ENCODE peak calls at places on chromosomes 7 and 10, in seven cellular contexts. C is heart left ventricle, V is psoas muscle, Z is tibial artery, T is astrocyte, L is fibroblast of lung, J is skeletal muscle cell. A is an unnamed sample.

GRCh38 chr10:3542185-3542611 is 242.8 kb downstream of the KLF6 start:
- DNase-seq in T (peak), V (peak), L (peak), J (peak), C (no peak), Z (no peak), A (no peak)

GRCh38 chr7:31735991-31736982 is 49.3 kb downstream of the PPP1R17 start:
- DNase-seq in V (peak), L (peak), C (peak), Z (peak), T (peak), J (peak), A (peak)

GRCh38 chr10:58556516-58556915 is 43.8 kb downstream of the BICC1 start:
- DNase-seq in Z (no peak), L (no peak), T (no peak), C (no peak), V (no peak), J (no peak), A (no peak)

GRCh38 chr10:110017940-110018339 is 10.2 kb downstream of the ADD3 start:
- DNase-seq in T (no peak), V (no peak), Z (no peak), L (no peak), J (no peak), C (no peak), A (peak)

GRCh38 chr10:53162856-53163255 is 390.3 kb upstream of the MBL2 start:
- DNase-seq in T (no peak), J (no peak), L (no peak), V (no peak), C (no peak), Z (no peak), A (no peak)

GRCh38 chr10:130233426-130233825 is 97.2 kb downstream of the GLRX3 start:
- DNase-seq in Z (no peak), L (no peak), J (no peak), C (no peak), T (no peak), V (no peak), A (no peak)

GRCh38 chr10:117216611-117217195 is 19.4 kb downstream of the KCNK18 start:
- DNase-seq in Z (peak), J (peak), V (peak), T (peak), C (peak), L (peak), A (peak)

GRCh38 chr10:76962851-76963250 is 674.8 kb downstream of the KCNMA1 start:
- DNase-seq in V (no peak), Z (no peak), J (no peak), T (no peak), L (no peak), C (no peak), A (peak)

GRCh38 chr10:1604246-1604645 is 133.1 kb downstream of the ADARB2 start:
- DNase-seq in Z (no peak), J (no peak), V (no peak), L (no peak), T (no peak), C (no peak), A (no peak)

GRCh38 chr10:128928231-128928836 is 538.7 kb upstream of the MGMT start:
- DNase-seq in Z (no peak), V (no peak), J (no peak), L (no peak), C (no peak), T (no peak), A (no peak)

GRCh38 chr10:43046288-43046991 is 30.4 kb upstream of the RET start:
- DNase-seq in T (no peak), J (no peak), Z (peak), C (no peak), L (no peak), V (no peak), A (no peak)

DNA sequence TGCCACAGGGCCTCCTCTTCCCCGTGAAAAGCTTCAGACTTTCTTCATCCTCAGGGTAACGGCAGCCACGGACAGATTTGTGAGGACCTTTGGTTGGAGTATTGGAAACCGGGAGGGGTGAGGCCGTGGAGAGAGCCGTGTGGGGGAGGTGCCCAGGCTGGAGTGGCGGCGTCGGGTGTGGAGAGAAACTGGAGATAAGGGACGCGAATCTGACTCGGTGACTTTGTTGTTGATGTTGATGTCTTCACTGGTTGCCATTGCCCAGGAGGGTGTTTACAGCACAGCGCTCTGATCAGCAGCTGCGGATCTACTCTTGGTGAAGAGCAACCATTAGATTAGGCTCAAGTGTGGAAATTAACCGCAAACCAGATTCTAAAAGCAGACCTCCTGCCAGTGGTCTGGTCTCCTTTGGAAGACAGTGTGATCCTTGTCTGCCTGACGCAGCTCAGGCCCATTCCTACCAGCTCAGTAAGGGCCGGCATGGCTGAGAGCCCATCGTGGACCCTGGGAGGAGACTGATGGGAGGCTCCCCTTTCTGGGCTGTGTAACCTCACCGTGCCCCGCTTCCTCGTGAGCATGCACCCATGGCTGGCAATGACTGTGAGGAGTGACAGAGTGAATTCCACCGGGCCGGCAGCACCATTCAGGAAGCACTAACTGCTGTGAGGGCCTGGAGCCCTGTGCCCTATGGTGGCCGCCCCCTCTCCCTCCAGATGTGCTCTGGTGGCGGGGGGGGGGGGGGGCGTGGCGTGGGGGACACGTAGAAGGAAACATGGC is 90.3 kb downstream of the INPP5A start:
- DNase-seq in J (peak), Z (peak), C (peak), V (peak), T (peak), L (peak), A (peak)
- H3K4me3 ChIP-seq in J (no peak), Z (peak), C (peak), V (peak), T (no peak), L (no peak), A (peak)

DNA sequence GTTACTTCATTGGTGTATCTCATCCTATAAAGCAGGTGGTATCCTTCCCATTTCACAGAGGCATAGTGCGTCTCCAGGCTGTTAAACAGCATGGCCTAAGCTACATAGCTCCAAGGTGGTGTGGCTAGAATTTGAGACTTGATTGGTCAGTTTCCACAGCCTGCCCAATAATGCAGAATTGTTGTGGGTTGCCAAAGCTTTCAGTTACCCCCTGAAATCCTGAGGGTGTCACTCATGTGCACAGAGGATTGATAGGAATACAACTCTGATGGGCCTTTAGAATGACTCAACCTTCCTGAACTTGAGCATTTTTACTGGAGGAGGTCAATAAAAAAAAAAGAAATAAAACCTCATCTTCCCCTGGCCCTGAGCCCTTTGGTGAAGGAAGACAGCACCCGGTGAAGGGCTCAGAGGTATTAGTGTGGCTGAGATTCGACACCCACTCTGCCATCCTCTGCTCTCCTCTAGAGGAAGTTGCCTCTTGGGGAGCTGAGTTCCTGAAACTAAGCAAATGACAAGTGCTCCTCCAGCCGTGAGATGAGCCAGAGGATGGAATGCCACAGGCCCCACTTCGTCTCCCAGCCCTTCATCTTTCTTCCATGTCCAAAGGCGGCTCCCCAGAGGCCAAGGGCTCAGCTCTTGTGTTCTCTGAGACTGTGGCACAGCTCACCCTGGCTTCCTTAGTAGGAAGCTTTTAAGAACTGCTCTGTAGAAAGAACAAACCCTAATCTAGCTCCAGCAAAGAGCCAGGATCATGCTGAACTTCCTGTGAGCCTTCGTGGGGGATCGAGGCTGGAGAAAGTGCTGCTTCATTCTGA is 1.0 kb downstream of the ACSL5 start:
- DNase-seq in C (no peak), T (no peak), V (no peak), L (no peak), J (no peak), Z (no peak), A (no peak)
- H3K4me3 ChIP-seq in C (no peak), T (no peak), V (peak), L (no peak), J (no peak), Z (no peak), A (no peak)

GRCh38 chr7:40638872-40639271 is 504.1 kb downstream of the SUGCT start:
- DNase-seq in Z (no peak), J (no peak), T (no peak), C (no peak), V (no peak), L (no peak), A (no peak)

GRCh38 chr7:40634118-40634517 is 499.3 kb downstream of the SUGCT start:
- DNase-seq in C (no peak), T (no peak), J (no peak), L (no peak), Z (no peak), V (no peak), A (no peak)
- H3K4me3 ChIP-seq in C (no peak), T (no peak), J (no peak), L (no peak), Z (no peak), V (no peak), A (no peak)

GRCh38 chr7:143383642-143383957 is 2.5 kb downstream of the ZYX start:
- DNase-seq in J (no peak), T (no peak), V (no peak), Z (no peak), C (no peak), L (no peak), A (no peak)
- H3K4me3 ChIP-seq in J (peak), T (peak), V (peak), Z (peak), C (no peak), L (peak), A (peak)

DNA sequence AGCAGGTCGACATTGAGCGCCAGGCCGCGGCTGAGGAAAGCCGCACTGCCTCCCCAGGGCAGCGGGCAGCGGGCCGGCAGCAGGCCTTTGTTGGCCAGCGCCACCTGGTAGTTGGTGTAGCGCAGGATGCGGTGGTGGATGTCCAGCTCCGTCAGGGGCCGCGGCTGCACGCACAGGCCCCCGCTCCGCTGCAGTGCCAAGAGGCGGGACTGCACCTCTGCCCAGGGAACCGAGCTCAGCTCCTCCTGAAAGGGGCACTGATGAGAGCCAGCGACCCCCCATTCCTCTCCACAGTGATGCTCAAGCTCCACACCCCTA is 5.2 kb downstream of the ATG9B start:
- DNase-seq in V (no peak), J (no peak), L (no peak), C (no peak), Z (no peak), T (no peak), A (no peak)
- H3K4me3 ChIP-seq in V (peak), J (peak), L (no peak), C (peak), Z (peak), T (peak), A (no peak)

GRCh38 chr10:31147220-31147608 is 115.5 kb upstream of the ZNF438 start:
- DNase-seq in C (peak), Z (no peak), J (peak), V (no peak), L (peak), T (peak), A (peak)
- H3K4me3 ChIP-seq in C (no peak), Z (no peak), J (no peak), V (no peak), L (no peak), T (no peak), A (no peak)

DNA sequence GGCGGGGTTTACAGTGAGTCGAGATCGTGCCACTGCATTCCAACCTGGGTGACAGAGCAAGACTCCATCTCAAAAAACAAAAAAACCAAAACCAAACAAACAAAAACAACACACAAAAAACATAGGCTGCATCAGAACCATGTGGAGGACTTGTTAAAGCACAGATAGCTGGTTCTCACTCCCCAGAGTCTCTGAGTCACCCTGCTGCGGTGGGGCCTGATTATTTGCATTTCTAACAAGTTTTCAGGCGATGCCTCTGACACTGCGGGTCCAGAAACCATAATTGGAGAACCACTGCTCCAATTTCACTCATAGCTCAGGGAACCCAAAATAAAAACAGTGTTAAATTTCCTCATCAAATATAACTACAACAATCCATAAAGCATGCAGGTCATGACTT is 816.7 kb downstream of the MAGI2 start:
- DNase-seq in J (no peak), C (no peak), T (no peak), Z (no peak), V (no peak), L (peak), A (no peak)
- H3K4me3 ChIP-seq in J (no peak), C (no peak), T (no peak), Z (no peak), V (no peak), L (no peak), A (no peak)

GRCh38 chr10:46282460-46283216 is 4.2 kb upstream of the ANTXRL start:
- DNase-seq in V (peak), Z (peak), C (peak), L (peak), J (no peak), T (peak), A (peak)
- H3K4me3 ChIP-seq in V (peak), Z (peak), C (peak), L (no peak), J (peak), T (peak), A (peak)

GRCh38 chr7:28675429-28675828 is 263.1 kb downstream of the CREB5 start:
- DNase-seq in T (no peak), Z (no peak), J (no peak), V (no peak), C (no peak), L (no peak), A (no peak)
- H3K4me3 ChIP-seq in T (no peak), Z (no peak), J (no peak), V (no peak), C (no peak), L (no peak), A (no peak)